ENCODE peak calls at places on chromosomes 12 and 14, in nine cellular contexts. T, A, S, E, L, J, M, O and C are unnamed samples.

GRCh38 chr14:104393898-104394605 is 185.5 kb upstream of the C14orf180 start:
- DNase-seq in T (peak; percentile 35), A (no peak), S (no peak), E (no peak), L (no peak), J (peak; percentile 89), M (no peak), O (no peak), C (no peak)

GRCh38 chr12:129893691-129894090 is 10.1 kb downstream of the TMEM132D start:
- DNase-seq in T (no peak), A (no peak), S (no peak), E (no peak), L (no peak), J (no peak), M (no peak), O (no peak), C (no peak)

GRCh38 chr12:93514853-93515252 is 47.5 kb downstream of the MRPL42 start:
- DNase-seq in T (no peak), A (no peak), S (no peak), E (no peak), L (no peak), J (no peak), M (no peak), O (no peak), C (no peak)

GRCh38 chr12:112013601-112014402 is 576 bp downstream of the ERP29 start:
- DNase-seq in T (peak; percentile 48), A (peak; percentile 57), S (no peak), E (peak; percentile 92), L (peak; percentile 73), J (no peak), M (peak; percentile 85), O (peak; percentile 39), C (peak; percentile 39)

GRCh38 chr12:124509676-124510300 is 57.6 kb downstream of the NCOR2 start:
- DNase-seq in T (no peak), A (peak; percentile 32), S (peak; percentile 38), E (peak; percentile 65), L (peak; percentile 92), J (peak; percentile 19), M (no peak), O (no peak), C (no peak)

GRCh38 chr12:114834621-114835020 is 150.6 kb upstream of the TBX3 start:
- DNase-seq in T (no peak), A (no peak), S (no peak), E (no peak), L (no peak), J (no peak), M (no peak), O (no peak), C (no peak)

GRCh38 chr14:87467578-87467977 is 525.4 kb downstream of the GALC start:
- DNase-seq in T (no peak), A (no peak), S (no peak), E (no peak), L (no peak), J (no peak), M (no peak), O (no peak), C (no peak)

GRCh38 chr12:28489256-28489655 is 299.0 kb downstream of the CCDC91 start:
- DNase-seq in T (no peak), A (no peak), S (no peak), E (no peak), L (no peak), J (no peak), M (no peak), O (no peak), C (no peak)

GRCh38 chr14:93797536-93797935 is 9.3 kb upstream of the PRIMA1 start:
- DNase-seq in T (no peak), A (no peak), S (no peak), E (no peak), L (no peak), J (no peak), M (no peak), O (no peak), C (no peak)

GRCh38 chr14:98144964-98145363 is 1127.0 kb downstream of the BCL11B start:
- DNase-seq in T (no peak), A (no peak), S (no peak), E (no peak), L (no peak), J (no peak), M (no peak), O (no peak), C (no peak)

GRCh38 chr14:51597511-51597920 is 54.2 kb upstream of the FRMD6 start:
- DNase-seq in T (no peak), A (no peak), S (no peak), E (no peak), L (no peak), J (no peak), M (no peak), O (no peak), C (no peak)

GRCh38 chr12:49838973-49839633 is 3.8 kb downstream of the BCDIN3D start:
- DNase-seq in T (no peak), A (no peak), S (no peak), E (peak; percentile 65), L (peak; percentile 16), J (peak; percentile 14), M (peak; percentile 37), O (no peak), C (no peak)

GRCh38 chr14:66069830-66070541 is 416.2 kb upstream of the CCDC196 start:
- DNase-seq in T (no peak), A (no peak), S (no peak), E (no peak), L (no peak), J (no peak), M (no peak), O (no peak), C (no peak)

GRCh38 chr12:87112946-87113345 is 856.8 kb upstream of the MGAT4C start:
- DNase-seq in T (no peak), A (no peak), S (no peak), E (no peak), L (no peak), J (no peak), M (no peak), O (no peak), C (no peak)

GRCh38 chr14:89672636-89673279 is 255.7 kb upstream of the FOXN3 start:
- DNase-seq in T (no peak), A (no peak), S (no peak), E (no peak), L (peak; percentile 10), J (no peak), M (peak; percentile 27), O (no peak), C (no peak)

GRCh38 chr12:93115198-93115601 is 186.1 kb upstream of the EEA1 start:
- DNase-seq in T (no peak), A (no peak), S (no peak), E (no peak), L (no peak), J (no peak), M (no peak), O (no peak), C (no peak)

GRCh38 chr14:85002846-85003245 is 527.1 kb upstream of the FLRT2 start:
- DNase-seq in T (no peak), A (no peak), S (no peak), E (no peak), L (no peak), J (no peak), M (no peak), O (no peak), C (no peak)

GRCh38 chr12:43095669-43096068 is 456.3 kb downstream of the ADAMTS20 start:
- DNase-seq in T (no peak), A (no peak), S (no peak), E (no peak), L (no peak), J (no peak), M (no peak), O (no peak), C (no peak)

GRCh38 chr12:48936379-48936979 is 11.2 kb upstream of the FKBP11 start:
- DNase-seq in T (peak; percentile 82), A (no peak), S (peak; percentile 28), E (peak; percentile 76), L (peak; percentile 74), J (peak; percentile 26), M (peak; percentile 52), O (peak; percentile 77), C (peak; percentile 97)